ENCODE peak calls at places on chromosomes 16 and 17, in four cellular contexts. W is GM23338, S is A549, U is K562. H is an unnamed sample.

GRCh38 chr17:38873646-38874380 is 4.0 kb downstream of the LASP1 start:
- DNase-seq in S (peak; percentile 69), W (no peak), U (no peak), H (no peak)

GRCh38 chr17:21689604-21690003 is 2.7 kb upstream of the KCNJ18 start:
- DNase-seq in S (peak; percentile 21), W (no peak), U (no peak), H (no peak)

GRCh38 chr16:57411362-57411976 is 6.9 kb downstream of the CCL17 start:
- DNase-seq in W (no peak), S (no peak), U (no peak), H (no peak)

GRCh38 chr17:8324132-8324531 is 14.1 kb downstream of the ARHGEF15 start:
- DNase-seq in W (no peak), S (no peak), U (no peak), H (no peak)

GRCh38 chr17:38604479-38605229 is 1.1 kb downstream of the SRCIN1 start:
- DNase-seq in S (peak; percentile 52), U (peak; percentile 82), W (peak; percentile 82), H (no peak)

GRCh38 chr17:44501866-44502265 is 1.3 kb downstream of the GPATCH8 start:
- DNase-seq in W (no peak), U (peak; percentile 13), S (no peak), H (no peak)

GRCh38 chr17:80941171-80941570 is 50.5 kb upstream of the CHMP6 start:
- DNase-seq in W (no peak), S (no peak), U (no peak), H (no peak)

GRCh38 chr17:61218438-61218837 is 181.2 kb upstream of the TBX2 start:
- DNase-seq in U (no peak), W (no peak), S (no peak), H (peak; percentile 11)

GRCh38 chr17:66959641-66960375 is 4.7 kb upstream of the CACNG4 start:
- DNase-seq in W (no peak), S (no peak), U (no peak), H (no peak)

GRCh38 chr17:77222356-77222755 is 81.6 kb downstream of the SEC14L1 start:
- DNase-seq in W (no peak), S (no peak), U (no peak), H (no peak)

GRCh38 chr17:76834889-76835288 is 33.3 kb upstream of the MGAT5B start:
- DNase-seq in W (no peak), U (no peak), S (no peak), H (no peak)

GRCh38 chr17:16464641-16465312 is 27.2 kb downstream of the LRRC75A start:
- DNase-seq in W (no peak), S (no peak), U (no peak), H (no peak)

GRCh38 chr17:16462070-16462864 is 29.7 kb downstream of the LRRC75A start:
- DNase-seq in U (no peak), W (no peak), S (no peak), H (no peak)

GRCh38 chr17:16461606-16461866 is 30.5 kb downstream of the LRRC75A start:
- DNase-seq in S (no peak), W (no peak), U (no peak), H (no peak)

GRCh38 chr17:16464001-16464640 is 27.9 kb downstream of the LRRC75A start:
- DNase-seq in W (no peak), U (no peak), S (no peak), H (no peak)

GRCh38 chr17:16463341-16464000 is 28.5 kb downstream of the LRRC75A start:
- DNase-seq in S (no peak), W (peak; percentile 66), U (no peak), H (no peak)
- TF ChIP-seq CTCF in S (no peak), W (peak; percentile 28), U (no peak), H (no peak)

GRCh38 chr17:47797797-47798196 is 23.8 kb downstream of the OSBPL7 start:
- DNase-seq in S (no peak), W (peak; percentile 42), U (peak; percentile 36), H (no peak)
- TF ChIP-seq REST in S (peak; percentile 88), W (peak; percentile 73), U (peak; percentile 88), H (peak; percentile 94)

GRCh38 chr16:12027558-12027957 is 51.0 kb downstream of the SNX29 start:
- DNase-seq in U (no peak), S (no peak), W (no peak), H (no peak)
- H3K27ac ChIP-seq in U (no peak overlapping the region), S (no peak overlapping the region), W (no peak overlapping the region), H (no peak overlapping the region)

GRCh38 chr16:4415538-4416199 is 727 bp downstream of the CORO7 start:
- DNase-seq in S (peak; percentile 54), W (peak; percentile 69), U (peak; percentile 65), H (peak; percentile 71)
- TF ChIP-seq CTCF in S (no peak), W (no peak), U (no peak), H (no peak)

GRCh38 chr17:40058865-40059264 is 3.9 kb upstream of the THRA start:
- DNase-seq in S (no peak), U (no peak), W (no peak), H (no peak)

GRCh38 chr17:40056379-40057005 is 2.3 kb upstream of the MED24 start:
- DNase-seq in U (no peak), W (no peak), S (no peak), H (no peak)

GRCh38 chr17:40059729-40060475 is 2.9 kb upstream of the THRA start:
- DNase-seq in U (no peak), S (no peak), W (no peak), H (no peak)

GRCh38 chr17:40060887-40061480 is 1.8 kb upstream of the THRA start:
- DNase-seq in U (no peak), S (no peak), W (no peak), H (no peak)

DNA sequence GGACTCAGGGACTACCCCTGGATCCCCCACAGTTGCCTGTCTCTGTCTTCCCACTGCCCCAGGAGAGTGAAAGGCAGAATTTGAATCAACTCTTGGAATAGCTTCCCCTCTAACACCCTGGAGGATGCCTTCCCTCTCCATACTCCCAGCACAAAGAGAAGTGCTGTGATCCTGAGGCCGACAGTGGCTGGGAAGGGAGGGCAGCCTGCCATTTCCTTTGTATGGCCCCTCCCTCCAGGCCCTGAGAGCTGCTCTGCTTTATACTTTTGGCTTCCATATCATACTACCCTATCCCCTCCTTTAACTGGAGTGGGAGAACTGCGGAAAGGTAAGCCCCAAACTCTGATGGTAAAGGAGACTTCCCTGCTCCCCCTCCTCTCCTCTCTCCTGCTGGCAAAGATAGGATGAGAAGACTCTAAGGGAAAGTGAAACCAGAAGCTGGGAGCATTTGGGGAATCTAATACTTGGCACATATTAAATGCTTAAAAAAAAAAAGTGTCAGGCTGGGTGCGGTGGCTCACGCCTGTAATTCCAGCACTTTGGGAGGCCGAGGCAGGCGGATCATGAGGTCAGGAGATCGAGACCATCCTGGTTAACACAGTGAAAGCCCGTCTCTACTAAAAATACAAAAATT is 4.1 kb upstream of the MED24 start:
- DNase-seq in U (no peak), S (no peak), W (no peak), H (no peak)
- TF ChIP-seq REST in U (no peak), S (no peak), W (no peak), H (no peak)

GRCh38 chr16:58476791-58477190 is 23.2 kb upstream of the NDRG4 start:
- DNase-seq in W (no peak), S (no peak), U (no peak), H (no peak)
- H3K27ac ChIP-seq in W (no peak overlapping the region), S (no peak overlapping the region), U (no peak overlapping the region), H (no peak overlapping the region)

GRCh38 chr16:58507195-58507962 is 7.4 kb downstream of the NDRG4 start:
- DNase-seq in S (no peak), W (peak; percentile 50), U (no peak), H (no peak)

GRCh38 chr16:58507963-58508670 is 7.2 kb upstream of the SETD6 start:
- DNase-seq in S (no peak), U (no peak), W (no peak), H (no peak)

GRCh38 chr16:58503863-58504688 is 4.1 kb downstream of the NDRG4 start:
- DNase-seq in W (no peak), U (no peak), S (no peak), H (no peak)

GRCh38 chr16:58508671-58509251 is 6.6 kb upstream of the SETD6 start:
- DNase-seq in U (no peak), W (no peak), S (no peak), H (no peak)

DNA sequence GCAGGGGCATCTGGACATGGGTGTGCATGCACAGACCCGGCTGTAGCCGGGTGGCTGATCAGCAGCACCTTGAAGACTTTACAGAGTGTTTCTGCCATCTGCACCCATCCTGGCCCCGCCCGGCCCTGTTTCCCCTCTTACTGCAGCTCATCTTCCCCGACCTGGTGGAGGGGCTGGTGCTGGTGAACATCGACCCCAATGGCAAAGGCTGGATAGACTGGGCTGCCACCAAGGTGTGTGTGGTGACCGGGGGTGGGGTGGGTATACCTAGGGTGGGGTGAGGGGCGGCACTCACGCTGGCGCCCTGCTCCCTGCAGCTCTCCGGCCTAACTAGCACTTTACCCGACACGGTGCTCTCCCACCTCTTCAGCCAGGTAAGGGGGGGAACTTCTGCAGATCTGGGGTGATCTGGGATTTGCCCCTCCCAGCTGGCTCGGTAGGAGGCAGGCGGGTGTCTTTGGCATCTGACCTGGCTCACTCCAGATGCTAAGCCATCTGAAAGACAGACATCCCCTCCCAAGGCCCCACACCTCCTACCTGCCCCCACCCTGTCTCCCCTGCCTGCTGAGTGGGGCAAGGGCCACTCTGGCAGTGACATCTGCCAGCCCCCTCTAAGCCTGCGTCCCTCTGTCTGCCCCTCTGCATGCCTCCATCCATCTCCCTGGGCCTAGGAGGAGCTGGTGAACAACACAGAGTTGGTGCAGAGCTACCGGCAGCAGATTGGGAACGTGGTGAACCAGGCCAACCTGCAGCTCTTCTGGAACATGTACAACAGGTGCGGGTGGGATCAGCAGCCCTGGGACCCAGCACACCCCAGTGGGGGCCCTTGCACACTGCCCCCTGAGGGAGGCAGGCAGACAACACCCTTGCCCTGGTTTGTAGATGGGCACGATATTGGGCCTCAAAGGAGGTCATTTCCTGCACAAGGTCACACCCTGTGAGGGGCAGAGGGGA is 6.6 kb downstream of the NDRG4 start:
- DNase-seq in W (no peak), S (no peak), U (no peak), H (no peak)
- TF ChIP-seq CTCF in W (no peak), S (no peak), U (no peak), H (no peak)

H was measured in HL-60.